ENCODE peak calls at places on chromosomes 12 and 14, in ten cellular contexts. C is nephron progenitor cell, N is psoas muscle, P is pancreas, Y is astrocyte of the cerebellum, D is bronchial epithelial cell, J is RWPE1, L is choroid plexus epithelial cell, A is AG04450, F is lung. T is an unnamed sample.

GRCh38 chr12:21526721-21527345 is 737 bp downstream of the SPX start:
- DNase-seq in C (no peak), N (no peak), P (peak; percentile 52), Y (no peak), D (peak; percentile 8), J (no peak), L (peak; percentile 11), A (no peak), F (no peak), T (no peak)

GRCh38 chr14:105292810-105293711 is 7.7 kb downstream of the BRF1 start:
- DNase-seq in C (no peak), N (no peak), P (peak; percentile 15), Y (no peak), D (no peak), J (no peak), L (no peak), A (no peak), F (no peak), T (no peak)

GRCh38 chr14:52700701-52701172 is 5.4 kb upstream of the ERO1A start:
- DNase-seq in C (no peak), N (no peak), P (no peak), Y (no peak), D (peak; percentile 97), J (peak; percentile 71), L (peak; percentile 54), A (no peak), F (no peak), T (no peak)

GRCh38 chr12:93563807-93564538 is 8.5 kb upstream of the SOCS2 start:
- DNase-seq in C (no peak), N (no peak), P (peak; percentile 26), Y (no peak), D (peak; percentile 73), J (peak; percentile 55), L (peak; percentile 86), A (no peak), F (peak; percentile 58), T (no peak)

GRCh38 chr12:93908846-93909592 is 231.8 kb downstream of the CRADD start:
- DNase-seq in C (no peak), N (peak; percentile 42), P (no peak), Y (no peak), D (peak; percentile 83), J (peak; percentile 47), L (peak; percentile 16), A (no peak), F (no peak), T (no peak)

GRCh38 chr12:84842406-84843013 is 70.1 kb downstream of the SLC6A15 start:
- DNase-seq in C (peak; percentile 30), N (no peak), P (no peak), Y (peak; percentile 46), D (peak; percentile 65), J (peak; percentile 45), L (peak; percentile 75), A (peak; percentile 10), F (no peak), T (peak; percentile 9)

GRCh38 chr12:51082561-51083139 is 746 bp downstream of the CSRNP2 start:
- DNase-seq in C (no peak), N (no peak), P (no peak), Y (no peak), D (peak; percentile 16), J (peak; percentile 45), L (peak; percentile 47), A (no peak), F (no peak), T (no peak)

GRCh38 chr12:103930787-103931536 is 752 bp downstream of the HSP90B1 start:
- DNase-seq in C (peak; percentile 38), N (peak; percentile 35), P (peak; percentile 33), Y (peak; percentile 9), D (no peak), J (peak; percentile 19), L (peak; percentile 39), A (no peak), F (peak; percentile 33), T (no peak)

GRCh38 chr12:108955225-108955835 is 65.5 kb downstream of the SVOP start:
- DNase-seq in C (peak; percentile 68), N (peak; percentile 27), P (no peak), Y (no peak), D (peak; percentile 33), J (peak; percentile 8), L (peak; percentile 34), A (no peak), F (no peak), T (no peak)

GRCh38 chr12:108239378-108239777 is 99.7 kb downstream of the CMKLR1 start:
- DNase-seq in C (no peak), N (no peak), P (no peak), Y (no peak), D (no peak), J (no peak), L (no peak), A (no peak), F (no peak), T (no peak)

GRCh38 chr14:97077253-97077653 is 280.1 kb downstream of the VRK1 start:
- DNase-seq in C (no peak), N (peak; percentile 27), P (peak; percentile 52), Y (peak; percentile 95), D (peak; percentile 86), J (peak; percentile 77), L (peak; percentile 10), A (no peak), F (no peak), T (no peak)

GRCh38 chr12:40351976-40352375 is 127.2 kb downstream of the LRRK2 start:
- DNase-seq in C (no peak), N (no peak), P (no peak), Y (no peak), D (peak; percentile 9), J (no peak), L (no peak), A (no peak), F (no peak), T (no peak)

GRCh38 chr12:57236224-57236924 is 6.9 kb downstream of the SHMT2 start:
- DNase-seq in C (peak; percentile 69), N (peak; percentile 30), P (no peak), Y (no peak), D (no peak), J (no peak), L (no peak), A (no peak), F (no peak), T (no peak)

GRCh38 chr12:57235728-57236131 is 6.2 kb downstream of the SHMT2 start:
- DNase-seq in C (no peak), N (no peak), P (no peak), Y (no peak), D (no peak), J (no peak), L (no peak), A (no peak), F (no peak), T (no peak)

GRCh38 chr12:57234233-57234570 is 4.7 kb downstream of the SHMT2 start:
- DNase-seq in C (no peak), N (no peak), P (no peak), Y (no peak), D (no peak), J (no peak), L (no peak), A (no peak), F (no peak), T (no peak)

GRCh38 chr12:57234571-57235011 is 5.1 kb downstream of the SHMT2 start:
- DNase-seq in C (no peak), N (no peak), P (no peak), Y (no peak), D (no peak), J (no peak), L (no peak), A (no peak), F (no peak), T (no peak)

GRCh38 chr12:57235012-57235727 is 5.7 kb downstream of the SHMT2 start:
- DNase-seq in C (no peak), N (peak; percentile 53), P (no peak), Y (no peak), D (no peak), J (no peak), L (peak; percentile 85), A (no peak), F (no peak), T (no peak)
- TF ChIP-seq CTCF in C (no peak), N (no peak), P (no peak), Y (no peak), D (no peak), J (no peak), L (peak; percentile 14), A (no peak), F (no peak), T (no peak)

GRCh38 chr14:89086060-89086382 is 261.6 kb downstream of the TTC8 start:
- DNase-seq in C (no peak), N (no peak), P (no peak), Y (no peak), D (no peak), J (no peak), L (no peak), A (no peak), F (no peak), T (peak; percentile 23)
- TF ChIP-seq CTCF in C (no peak), N (no peak), P (no peak), Y (no peak), D (no peak), J (no peak), L (no peak), A (no peak), F (no peak), T (no peak)

DNA sequence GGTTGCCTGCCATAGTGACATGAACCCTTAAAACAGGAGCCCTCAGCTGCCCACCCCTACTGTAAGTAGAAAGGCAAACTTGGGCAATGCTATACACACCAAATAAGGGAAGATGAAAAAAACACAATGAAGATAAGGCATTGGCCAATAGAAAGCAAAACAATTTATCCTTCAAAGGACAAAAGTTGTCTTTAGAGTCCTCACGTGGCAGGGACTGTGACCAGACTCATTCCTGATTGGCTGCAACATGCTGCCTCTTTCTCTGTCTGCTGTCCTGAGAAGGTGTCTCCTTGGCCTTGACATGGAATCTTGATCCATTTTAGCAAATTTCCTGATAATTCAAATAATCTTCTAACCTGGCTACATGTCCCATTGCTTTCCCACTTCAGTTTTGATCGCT is 131.9 kb downstream of the GPR135 start:
- DNase-seq in C (no peak), N (no peak), P (no peak), Y (no peak), D (no peak), J (no peak), L (peak; percentile 29), A (no peak), F (no peak), T (no peak)
- TF ChIP-seq CTCF in C (no peak), N (no peak), P (no peak), Y (no peak), D (no peak), J (no peak), L (no peak), A (no peak), F (no peak), T (no peak)

DNA sequence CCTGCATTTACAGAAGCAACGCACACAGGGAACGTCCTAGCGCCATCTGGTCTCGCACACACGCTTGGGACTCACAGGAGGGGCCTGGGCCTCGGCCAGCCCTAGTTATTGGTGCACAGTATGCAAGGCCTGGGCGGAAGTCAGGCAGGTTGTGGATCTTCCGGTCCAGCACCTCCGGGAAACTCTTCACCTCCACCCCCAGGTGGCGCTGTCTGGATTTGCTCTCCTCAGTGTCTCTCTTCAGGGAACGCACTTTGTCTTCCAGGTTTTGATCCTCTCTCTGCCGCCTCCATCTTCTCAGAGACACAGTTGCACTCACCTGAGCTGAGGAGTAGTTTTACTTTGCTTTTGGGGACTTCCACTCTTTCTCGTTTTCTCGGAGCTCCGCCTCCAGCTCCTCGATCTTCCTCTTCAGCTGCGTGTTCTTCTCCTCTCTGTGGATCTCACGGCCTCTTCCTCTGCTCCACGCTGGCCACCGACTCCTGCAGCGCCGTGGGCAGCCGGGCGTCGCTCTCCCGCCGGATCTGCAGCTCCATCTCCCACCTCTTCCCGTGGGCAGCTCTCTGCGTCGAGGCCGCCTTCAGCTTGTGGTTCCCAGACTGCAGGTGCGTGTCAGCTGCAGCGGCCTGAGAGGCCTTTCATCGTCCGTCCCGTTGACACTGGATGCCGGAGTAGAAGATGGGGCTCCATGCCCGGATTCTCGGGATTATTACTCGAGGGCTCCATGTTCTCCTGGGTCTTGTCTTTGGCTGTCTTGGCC is 933.8 kb downstream of the TMEM121 start:
- DNase-seq in C (no peak), N (no peak), P (no peak), Y (no peak), D (no peak), J (peak; percentile 3), L (no peak), A (no peak), F (no peak), T (no peak)
- TF ChIP-seq CTCF in C (no peak), N (no peak), P (no peak), Y (no peak), D (no peak), J (peak; percentile 17), L (no peak), A (no peak), F (no peak), T (no peak)